ENCODE peak calls at places on chromosomes 13 and 19, in eight cellular contexts. W is mesendoderm, X is choroid plexus epithelial cell, Q is fibroblast of pulmonary artery, G is cortex of kidney, E is T-helper 2 cell, L is AG04450, I is AG09319. N is an unnamed sample.

GRCh38 chr13:76967031-76967430 is 18.7 kb downstream of the ACOD1 start:
- DNase-seq in Q (no peak), X (no peak), E (no peak), W (no peak), L (no peak), G (no peak), I (no peak), N (no peak)

GRCh38 chr13:110538632-110539031 is 22.9 kb downstream of the RAB20 start:
- DNase-seq in Q (peak), I (no peak), L (no peak), W (no peak), X (no peak), E (no peak), G (no peak), N (no peak)

GRCh38 chr13:52162279-52163101 is 3.1 kb upstream of the NEK3 start:
- DNase-seq in G (no peak), E (no peak), W (peak), L (no peak), Q (peak), X (peak), I (no peak), N (peak)

GRCh38 chr19:35171730-35172129 is 17.2 kb downstream of the FXYD5 start:
- DNase-seq in W (no peak), L (no peak), I (no peak), Q (no peak), X (no peak), G (no peak), E (no peak), N (no peak)

GRCh38 chr19:4969772-4970531 is 1.0 kb downstream of the KDM4B start:
- DNase-seq in X (peak), W (no peak), G (no peak), I (no peak), L (no peak), Q (no peak), E (no peak), N (peak)

GRCh38 chr19:4795400-4795799 is 3.9 kb downstream of the FEM1A start:
- DNase-seq in L (no peak), I (no peak), W (no peak), E (no peak), G (no peak), Q (no peak), X (no peak), N (no peak)

GRCh38 chr13:40993987-40994386 is 25.1 kb downstream of the ELF1 start:
- DNase-seq in I (no peak), X (no peak), L (no peak), G (no peak), Q (no peak), W (peak), E (no peak), N (no peak)

GRCh38 chr13:67421475-67421874 is 191.3 kb upstream of the PCDH9 start:
- DNase-seq in G (no peak), I (no peak), E (no peak), X (no peak), L (no peak), W (no peak), Q (no peak), N (no peak)

GRCh38 chr19:18589380-18590272 is 1.0 kb downstream of the REX1BD start:
- DNase-seq in L (no peak), Q (peak), X (peak), I (no peak), W (peak), E (peak), G (no peak), N (peak)

GRCh38 chr19:37059142-37059541 is 19.1 kb upstream of the ZNF420 start:
- DNase-seq in E (no peak), L (no peak), G (no peak), W (no peak), I (no peak), X (no peak), Q (no peak), N (no peak)

GRCh38 chr13:99652901-99653300 is 151.6 kb downstream of the TM9SF2 start:
- DNase-seq in L (no peak), I (no peak), W (no peak), X (no peak), G (no peak), E (no peak), Q (no peak), N (no peak)

GRCh38 chr19:13298565-13299481 is 148.6 kb downstream of the IER2 start:
- DNase-seq in L (no peak), E (no peak), X (no peak), G (no peak), Q (no peak), I (no peak), W (no peak), N (no peak)

GRCh38 chr19:19540707-19541515 is 2.8 kb downstream of the CILP2 start:
- DNase-seq in Q (peak), W (peak), E (peak), I (no peak), L (no peak), X (peak), G (no peak), N (peak)

N was measured in adipocyte.